ENCODE peak calls at places on chromosomes 2 and 18, in five cellular contexts. Q is HEK293T, K is A549, F is MG63, S is iPS-NIHi11. U is an unnamed sample.

GRCh38 chr2:36416370-36417165 is 61.0 kb downstream of the CRIM1 start:
- DNase-seq in Q (no peak), K (no peak), F (no peak), S (no peak), U (no peak)

GRCh38 chr2:222643134-222643533 is 12.8 kb downstream of the FARSB start:
- DNase-seq in Q (no peak), K (no peak), F (no peak), S (no peak), U (no peak)

GRCh38 chr18:60693426-60693825 is 320.9 kb upstream of the MC4R start:
- DNase-seq in Q (no peak), K (no peak), F (no peak), S (no peak), U (no peak)

GRCh38 chr2:128536925-128537620 is 218.4 kb upstream of the HS6ST1 start:
- DNase-seq in Q (no peak), K (peak; percentile 10), F (peak; percentile 88), S (peak; percentile 77), U (peak; percentile 74)

GRCh38 chr2:121187922-121188411 is 97.0 kb downstream of the TFCP2L1 start:
- DNase-seq in Q (no peak), K (no peak), F (no peak), S (no peak), U (no peak)

GRCh38 chr2:223591596-223591995 is 10.6 kb downstream of the SCG2 start:
- DNase-seq in Q (no peak), K (no peak), F (no peak), S (no peak), U (no peak)

GRCh38 chr2:69493268-69493667 is 56.0 kb upstream of the NFU1 start:
- DNase-seq in Q (no peak), K (no peak), F (no peak), S (no peak), U (peak; percentile 4)

GRCh38 chr2:45554073-45554742 is 56.9 kb downstream of the SRBD1 start:
- DNase-seq in Q (no peak), K (no peak), F (peak; percentile 25), S (no peak), U (no peak)

GRCh38 chr2:206562375-206562774 is 79.9 kb upstream of the FAM237A start:
- DNase-seq in Q (no peak), K (no peak), F (no peak), S (no peak), U (no peak)

GRCh38 chr2:42095923-42096408 is 48.1 kb downstream of the PKDCC start:
- DNase-seq in Q (peak; percentile 49), K (peak; percentile 49), F (peak; percentile 37), S (peak; percentile 25), U (no peak)

GRCh38 chr2:21422050-21422449 is 298.3 kb downstream of the TDRD15 start:
- DNase-seq in Q (peak; percentile 51), K (no peak), F (peak; percentile 41), S (peak; percentile 72), U (peak; percentile 75)